ENCODE peak calls at places on chromosome 13, in eight cellular contexts. C is NCI-H1092 treated with DMSO at 0.1 percent for 48 hours; V is HT1080; A is stimulated activated naive B cell treated with anti-CD40 and anti-IgM and Interleukin-4, amounts not matched to agents 10 μg/mL and 1 μg/mL and 100 μg/mL, for 72 hours; O is activated T-helper 1 cell treated with anti-CD3 and anti-CD28 coated beads, Interleukin-12 subunit alpha, Interleukin-12 subunit beta, Interleukin-2, Interleukin-4 antibody, amounts not matched to agents 30 ng/mL and 10 ng/mL and 1 ng/mL, durations not matched to agents 14 hours and 24 hours and 36 hours; G is nephron progenitor cell; E is T follicular helper cell; Z is HFFc6. U is an unnamed sample.

GRCh38 chr13:79124183-79124582 is 281.9 kb downstream of the RBM26 start:
- DNase-seq in Z (no peak), E (no peak), G (no peak), O (no peak), A (no peak), C (no peak), V (no peak), U (no peak)

GRCh38 chr13:69603144-69603853 is 504.3 kb upstream of the ATXN8OS start:
- DNase-seq in O (no peak), C (no peak), G (no peak), E (no peak), V (no peak), Z (no peak), A (no peak), U (no peak)

GRCh38 chr13:52162279-52163101 is 3.1 kb upstream of the NEK3 start:
- DNase-seq in V (peak; percentile 95), O (no peak), E (no peak), Z (peak; percentile 40), G (no peak), A (no peak), C (no peak), U (no peak)

GRCh38 chr13:49185264-49185663 is 34.9 kb upstream of the MLNR start:
- DNase-seq in Z (no peak), V (peak; percentile 34), G (no peak), A (peak; percentile 59), E (no peak), C (no peak), O (no peak), U (no peak)

GRCh38 chr13:106156468-106156867 is 379.0 kb downstream of the EFNB2 start:
- DNase-seq in A (no peak), O (no peak), G (no peak), V (peak; percentile 98), C (no peak), E (no peak), Z (peak; percentile 99), U (no peak)

GRCh38 chr13:72754111-72754510 is 26.4 kb downstream of the BORA start:
- DNase-seq in V (no peak), C (no peak), O (no peak), Z (no peak), G (no peak), A (no peak), E (no peak), U (no peak)

GRCh38 chr13:73722120-73722519 is 412.1 kb downstream of the KLF12 start:
- DNase-seq in Z (peak; percentile 65), C (peak; percentile 4), E (no peak), O (no peak), G (no peak), V (peak; percentile 89), A (no peak), U (no peak)

GRCh38 chr13:104408733-104409132 is 1342.5 kb upstream of the SLC10A2 start:
- DNase-seq in O (no peak), G (no peak), C (no peak), Z (no peak), A (no peak), V (no peak), E (no peak), U (no peak)

GRCh38 chr13:22175211-22175610 is 504.3 kb downstream of the FGF9 start:
- DNase-seq in G (no peak), V (no peak), A (no peak), C (no peak), O (no peak), Z (no peak), E (no peak), U (no peak)

GRCh38 chr13:45178349-45179142 is 22.3 kb downstream of the KCTD4 start:
- DNase-seq in V (peak; percentile 91), O (no peak), G (no peak), C (no peak), Z (peak; percentile 63), A (no peak), E (no peak), U (no peak)

GRCh38 chr13:33403807-33404362 is 118.3 kb upstream of the STARD13 start:
- DNase-seq in G (no peak), A (no peak), C (no peak), O (no peak), V (no peak), E (no peak), Z (no peak), U (no peak)

GRCh38 chr13:76455960-76456359 is 430.2 kb downstream of the KCTD12 start:
- DNase-seq in V (peak; percentile 93), O (no peak), Z (no peak), A (no peak), G (no peak), C (no peak), E (no peak), U (no peak)

GRCh38 chr13:74136089-74136658 is 2.0 kb upstream of the KLF12 start:
- DNase-seq in A (peak; percentile 15), E (no peak), Z (peak; percentile 61), O (no peak), C (peak; percentile 86), V (peak; percentile 37), G (peak; percentile 53), U (peak; percentile 72)

GRCh38 chr13:102597029-102598015 is 536 bp downstream of the TPP2 start:
- DNase-seq in E (no peak), A (peak; percentile 12), Z (peak; percentile 15), V (peak; percentile 34), C (peak; percentile 51), O (peak; percentile 5), G (peak; percentile 50), U (no peak)

GRCh38 chr13:72694314-72694713 is 33.1 kb downstream of the MZT1 start:
- DNase-seq in O (no peak), C (no peak), Z (no peak), A (no peak), E (no peak), V (no peak), G (no peak), U (no peak)

GRCh38 chr13:27281420-27281819 is 10.8 kb downstream of the RASL11A start:
- DNase-seq in V (no peak), E (no peak), G (no peak), A (no peak), Z (no peak), C (no peak), O (no peak), U (no peak)

GRCh38 chr13:109784590-109785140 is 1.7 kb downstream of the IRS2 start:
- DNase-seq in A (peak; percentile 46), O (peak; percentile 54), E (peak; percentile 50), Z (peak; percentile 72), C (peak; percentile 71), V (no peak), G (peak; percentile 93), U (no peak)

GRCh38 chr13:49288458-49288857 is 40.7 kb downstream of the CDADC1 start:
- DNase-seq in G (no peak), V (no peak), C (no peak), A (no peak), E (no peak), Z (no peak), O (no peak), U (no peak)

GRCh38 chr13:39091586-39091985 is 53.3 kb downstream of the NHLRC3 start:
- DNase-seq in G (no peak), A (no peak), O (no peak), C (no peak), E (no peak), V (no peak), Z (no peak), U (no peak)

GRCh38 chr13:42380420-42381164 is 108.6 kb downstream of the AKAP11 start:
- DNase-seq in E (no peak), G (no peak), A (peak; percentile 44), C (no peak), O (no peak), V (no peak), Z (no peak), U (no peak)

GRCh38 chr13:19587635-19588300 is 26.4 kb upstream of the TPTE2 start:
- DNase-seq in C (peak; percentile 35), O (peak; percentile 27), Z (peak; percentile 77), G (no peak), A (peak; percentile 20), V (peak; percentile 71), E (no peak), U (no peak)

GRCh38 chr13:28324181-28324789 is 170.6 kb downstream of the FLT1 start:
- DNase-seq in Z (peak; percentile 74), C (peak; percentile 44), G (peak; percentile 67), E (peak; percentile 29), V (peak; percentile 60), O (peak; percentile 36), A (peak; percentile 50), U (no peak)

GRCh38 chr13:85379433-85379832 is 419.8 kb downstream of the SLITRK6 start:
- DNase-seq in E (no peak), A (no peak), C (no peak), G (no peak), V (peak; percentile 47), O (no peak), Z (no peak), U (no peak)

GRCh38 chr13:42355118-42355840 is 83.3 kb downstream of the AKAP11 start:
- DNase-seq in E (peak; percentile 45), C (no peak), G (no peak), O (no peak), Z (no peak), A (no peak), V (no peak), U (no peak)

GRCh38 chr13:111614613-111615012 is 294.2 kb downstream of the TEX29 start:
- DNase-seq in C (no peak), V (no peak), G (no peak), E (no peak), O (no peak), A (no peak), Z (no peak), U (no peak)

GRCh38 chr13:28532226-28533048 is 37.5 kb upstream of the FLT1 start:
- DNase-seq in Z (no peak), G (peak; percentile 60), C (no peak), A (no peak), V (no peak), E (no peak), O (no peak), U (no peak)

GRCh38 chr13:51905787-51906186 is 44.0 kb downstream of the CCDC70 start:
- DNase-seq in A (no peak), G (no peak), E (no peak), Z (no peak), O (no peak), C (no peak), V (no peak), U (no peak)

GRCh38 chr13:92575782-92576181 is 650.8 kb upstream of the GPC6 start:
- DNase-seq in A (no peak), V (no peak), O (no peak), C (no peak), Z (no peak), G (no peak), E (no peak), U (no peak)